ENCODE peak calls at places on chromosomes 12 and 14, in five cellular contexts. T is GM23248, H is H9, J is mammary epithelial cell, L is PC-3. P is an unnamed sample.

GRCh38 chr14:75494898-75495297 is 27.4 kb upstream of the BATF start:
- DNase-seq in J (no peak), T (peak), H (no peak), L (peak), P (no peak)

GRCh38 chr14:72123755-72124154 is 191.5 kb downstream of the RGS6 start:
- DNase-seq in H (no peak), J (no peak), L (no peak), T (no peak), P (no peak)

GRCh38 chr12:6230321-6231110 is 30.3 kb downstream of the CD9 start:
- DNase-seq in L (peak), T (peak), H (no peak), J (peak), P (peak)

GRCh38 chr14:83173687-83174086 is 1640.0 kb upstream of the SEL1L start:
- DNase-seq in H (no peak), L (no peak), J (no peak), T (no peak), P (no peak)

GRCh38 chr12:3304436-3305135 is 186.4 kb upstream of the PRMT8 start:
- DNase-seq in L (peak), T (peak), H (no peak), J (peak), P (peak)

GRCh38 chr14:91220581-91221000 is 23.9 kb downstream of the GPR68 start:
- DNase-seq in T (no peak), J (peak), H (no peak), L (no peak), P (no peak)

GRCh38 chr12:53476769-53477209 is 22.5 kb downstream of the MAP3K12 start:
- DNase-seq in L (peak), T (peak), J (no peak), H (no peak), P (peak)

GRCh38 chr14:20690848-20691640 is 2.5 kb downstream of the ANG start:
- DNase-seq in T (peak), J (peak), H (no peak), L (peak), P (peak)

GRCh38 chr14:29410581-29410980 is 517.1 kb downstream of the PRKD1 start:
- DNase-seq in J (no peak), H (no peak), T (no peak), L (no peak), P (no peak)

GRCh38 chr14:99889268-99889667 is 96.1 kb downstream of the EML1 start:
- DNase-seq in J (no peak), T (no peak), L (no peak), H (peak), P (no peak)

GRCh38 chr14:54002653-54003052 is 46.0 kb upstream of the BMP4 start:
- DNase-seq in T (peak), L (no peak), J (no peak), H (no peak), P (peak)

GRCh38 chr14:75831455-75831854 is 150.3 kb downstream of the TGFB3 start:
- DNase-seq in H (no peak), T (peak), L (peak), J (peak), P (peak)

GRCh38 chr14:58637040-58637390 is 747 bp upstream of the DACT1 start:
- DNase-seq in L (peak), H (no peak), J (peak), T (peak), P (peak)

GRCh38 chr14:61561657-61562276 is 133.5 kb upstream of the HIF1A start:
- DNase-seq in H (peak), L (peak), J (peak), T (peak), P (peak)

GRCh38 chr14:32933943-32934890 is 4.5 kb upstream of the NPAS3 start:
- DNase-seq in T (peak), J (peak), H (peak), L (peak), P (peak)

GRCh38 chr14:70897475-70897874 is 9.8 kb upstream of the PCNX1 start:
- DNase-seq in H (no peak), J (no peak), L (no peak), T (peak), P (peak)

GRCh38 chr14:70902186-70902585 is 5.1 kb upstream of the PCNX1 start:
- DNase-seq in T (no peak), H (no peak), L (no peak), J (no peak), P (no peak)

GRCh38 chr14:70904376-70904775 is 2.9 kb upstream of the PCNX1 start:
- DNase-seq in J (no peak), H (no peak), L (no peak), T (no peak), P (no peak)

GRCh38 chr14:70898346-70898745 is 8.9 kb upstream of the PCNX1 start:
- DNase-seq in L (no peak), J (no peak), H (no peak), T (no peak), P (no peak)

GRCh38 chr14:70901218-70901772 is 6.0 kb upstream of the PCNX1 start:
- DNase-seq in L (no peak), J (no peak), H (no peak), T (peak), P (peak)
- H3K9ac ChIP-seq in L (no peak), J (no peak), H (no peak), T (peak), P (no peak)

GRCh38 chr12:10558291-10558690 is 52.6 kb downstream of the EIF2S3B start:
- DNase-seq in T (no peak), H (no peak), J (no peak), L (no peak), P (no peak)
- H3K9ac ChIP-seq in T (no peak), H (no peak), J (no peak), L (no peak), P (no peak)

GRCh38 chr12:57027011-57027804 is 10.9 kb upstream of the TAC3 start:
- DNase-seq in T (no peak), J (no peak), L (no peak), H (no peak), P (no peak)
- H3K9ac ChIP-seq in T (no peak), J (no peak), L (no peak), H (no peak), P (no peak)

DNA sequence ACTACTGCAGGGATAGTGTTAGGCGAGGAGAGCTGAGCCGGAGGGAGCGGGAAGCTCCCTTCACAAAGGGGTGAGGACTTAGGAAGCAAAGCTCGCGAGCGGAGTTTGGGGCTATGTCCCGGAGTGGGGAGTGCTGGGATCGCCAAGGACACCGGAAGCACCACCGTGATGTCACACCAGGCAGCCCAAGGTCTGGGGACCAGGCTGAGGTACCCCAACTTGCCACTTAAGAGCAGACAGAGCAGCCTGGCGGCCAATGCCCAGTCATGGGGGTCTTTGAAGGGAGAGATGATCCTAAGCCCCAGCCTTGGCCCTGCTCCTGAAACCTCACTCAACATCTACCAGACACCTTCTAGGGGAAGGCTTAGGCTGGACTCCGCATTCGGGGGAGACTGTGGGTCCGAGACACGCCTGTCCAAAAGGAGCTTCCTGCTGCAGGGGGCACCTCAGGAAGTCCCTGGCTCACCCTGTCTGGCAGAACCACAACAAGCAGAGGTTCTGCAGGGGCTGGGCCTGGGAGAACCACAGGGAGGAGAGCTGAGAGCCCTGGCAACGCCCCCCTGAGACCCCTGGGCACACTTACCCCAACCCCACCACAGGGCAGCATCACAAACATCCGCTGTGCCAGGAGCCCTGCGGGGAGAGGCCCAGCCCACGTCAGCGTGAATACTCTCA is 17.8 kb downstream of the SLC48A1 start:
- DNase-seq in J (no peak), H (no peak), L (no peak), T (no peak), P (no peak)
- H3K9ac ChIP-seq in J (no peak), H (no peak), L (no peak), T (no peak), P (no peak)

P was measured in adipocyte.